ENCODE peak calls at places on chromosomes 4 and X, in eight cellular contexts. One of them, this sample, is unnamed.

GRCh38 chrX:65874765-65875164 is 165.1 kb downstream of the VSIG4 start:
- DNase-seq in HEK293T: no peak
- DNase-seq in NCI-H1417: no peak
- DNase-seq in H9: no peak
- DNase-seq in MM.1S: no peak
- DNase-seq in iris pigment epithelial cell: peak
- DNase-seq in GM13977: no peak
- DNase-seq in lung: no peak
- DNase-seq in this sample: no peak

GRCh38 chr4:145881991-145882390 is 56.6 kb downstream of the ZNF827 start:
- DNase-seq in HEK293T: no peak
- DNase-seq in NCI-H1417: peak
- DNase-seq in H9: no peak
- DNase-seq in MM.1S: peak
- DNase-seq in iris pigment epithelial cell: no peak
- DNase-seq in GM13977: no peak
- DNase-seq in lung: peak
- DNase-seq in this sample: no peak

GRCh38 chr4:105060628-105061027 is 86.0 kb upstream of the TET2 start:
- DNase-seq in HEK293T: no peak
- DNase-seq in NCI-H1417: no peak
- DNase-seq in H9: no peak
- DNase-seq in MM.1S: peak
- DNase-seq in iris pigment epithelial cell: peak
- DNase-seq in GM13977: peak
- DNase-seq in lung: no peak
- DNase-seq in this sample: no peak

GRCh38 chrX:88789825-88790224 is 42.8 kb downstream of the CPXCR1 start:
- DNase-seq in HEK293T: no peak
- DNase-seq in NCI-H1417: no peak
- DNase-seq in H9: no peak
- DNase-seq in MM.1S: no peak
- DNase-seq in iris pigment epithelial cell: no peak
- DNase-seq in GM13977: no peak
- DNase-seq in lung: no peak
- DNase-seq in this sample: no peak

GRCh38 chr4:58761563-58761962 is 1651.4 kb upstream of the IGFBP7 start:
- DNase-seq in HEK293T: no peak
- DNase-seq in NCI-H1417: no peak
- DNase-seq in H9: no peak
- DNase-seq in MM.1S: no peak
- DNase-seq in iris pigment epithelial cell: no peak
- DNase-seq in GM13977: no peak
- DNase-seq in lung: no peak
- DNase-seq in this sample: no peak

GRCh38 chr4:168484626-168485025 is 4.3 kb upstream of the DDX60L start:
- DNase-seq in HEK293T: no peak
- DNase-seq in NCI-H1417: no peak
- DNase-seq in H9: no peak
- DNase-seq in MM.1S: no peak
- DNase-seq in iris pigment epithelial cell: peak
- DNase-seq in GM13977: no peak
- DNase-seq in lung: no peak
- DNase-seq in this sample: peak

GRCh38 chrX:55907968-55908607 is 190.5 kb downstream of the RRAGB start:
- DNase-seq in HEK293T: peak
- DNase-seq in NCI-H1417: no peak
- DNase-seq in H9: peak
- DNase-seq in MM.1S: peak
- DNase-seq in iris pigment epithelial cell: peak
- DNase-seq in GM13977: peak
- DNase-seq in lung: peak
- DNase-seq in this sample: no peak

GRCh38 chr4:17236686-17237085 is 275.2 kb downstream of the QDPR start:
- DNase-seq in HEK293T: no peak
- DNase-seq in NCI-H1417: no peak
- DNase-seq in H9: no peak
- DNase-seq in MM.1S: no peak
- DNase-seq in iris pigment epithelial cell: peak
- DNase-seq in GM13977: no peak
- DNase-seq in lung: no peak
- DNase-seq in this sample: peak

GRCh38 chrX:3442685-3443084 is 96.2 kb upstream of the MXRA5 start:
- DNase-seq in HEK293T: no peak
- DNase-seq in NCI-H1417: no peak
- DNase-seq in H9: no peak
- DNase-seq in MM.1S: no peak
- DNase-seq in iris pigment epithelial cell: no peak
- DNase-seq in GM13977: no peak
- DNase-seq in lung: no peak
- DNase-seq in this sample: no peak

GRCh38 chr4:85825937-85826678 is 351.2 kb downstream of the ARHGAP24 start:
- DNase-seq in HEK293T: peak
- DNase-seq in NCI-H1417: peak
- DNase-seq in H9: peak
- DNase-seq in MM.1S: peak
- DNase-seq in iris pigment epithelial cell: peak
- DNase-seq in GM13977: no peak
- DNase-seq in lung: peak
- DNase-seq in this sample: no peak

GRCh38 chr4:42562016-42562415 is 94.9 kb downstream of the ATP8A1 start:
- DNase-seq in HEK293T: no peak
- DNase-seq in NCI-H1417: no peak
- DNase-seq in H9: no peak
- DNase-seq in MM.1S: no peak
- DNase-seq in iris pigment epithelial cell: no peak
- DNase-seq in GM13977: no peak
- DNase-seq in lung: no peak
- DNase-seq in this sample: no peak

GRCh38 chrX:53456254-53456653 is 22.1 kb upstream of the HSD17B10 start:
- DNase-seq in HEK293T: no peak
- DNase-seq in NCI-H1417: no peak
- DNase-seq in H9: no peak
- DNase-seq in MM.1S: no peak
- DNase-seq in iris pigment epithelial cell: peak
- DNase-seq in GM13977: no peak
- DNase-seq in lung: no peak
- DNase-seq in this sample: peak

GRCh38 chr4:8010618-8011017 is 71.0 kb upstream of the AFAP1 start:
- DNase-seq in HEK293T: peak
- DNase-seq in NCI-H1417: peak
- DNase-seq in H9: no peak
- DNase-seq in MM.1S: no peak
- DNase-seq in iris pigment epithelial cell: peak
- DNase-seq in GM13977: no peak
- DNase-seq in lung: peak
- DNase-seq in this sample: no peak

GRCh38 chrX:1466971-1467561 is 14.4 kb upstream of the ASMTL start:
- DNase-seq in HEK293T: no peak
- DNase-seq in NCI-H1417: no peak
- DNase-seq in H9: peak
- DNase-seq in MM.1S: peak
- DNase-seq in iris pigment epithelial cell: no peak
- DNase-seq in GM13977: peak
- DNase-seq in lung: peak
- DNase-seq in this sample: no peak

GRCh38 chr4:108035691-108036090 is 46.0 kb downstream of the HADH start:
- DNase-seq in HEK293T: no peak
- DNase-seq in NCI-H1417: no peak
- DNase-seq in H9: no peak
- DNase-seq in MM.1S: peak
- DNase-seq in iris pigment epithelial cell: no peak
- DNase-seq in GM13977: no peak
- DNase-seq in lung: no peak
- DNase-seq in this sample: no peak

GRCh38 chrX:119887721-119888425 is 7.8 kb upstream of the AKAP14 start:
- DNase-seq in HEK293T: peak
- DNase-seq in NCI-H1417: peak
- DNase-seq in H9: peak
- DNase-seq in MM.1S: no peak
- DNase-seq in iris pigment epithelial cell: peak
- DNase-seq in GM13977: peak
- DNase-seq in lung: peak
- DNase-seq in this sample: no peak

GRCh38 chr4:114677346-114677979 is 78.9 kb downstream of the UGT8 start:
- DNase-seq in HEK293T: no peak
- DNase-seq in NCI-H1417: no peak
- DNase-seq in H9: no peak
- DNase-seq in MM.1S: no peak
- DNase-seq in iris pigment epithelial cell: no peak
- DNase-seq in GM13977: no peak
- DNase-seq in lung: no peak
- DNase-seq in this sample: no peak

GRCh38 chr4:40909363-40909876 is 159.7 kb downstream of the NSUN7 start:
- DNase-seq in HEK293T: no peak
- DNase-seq in NCI-H1417: peak
- DNase-seq in H9: no peak
- DNase-seq in MM.1S: no peak
- DNase-seq in iris pigment epithelial cell: peak
- DNase-seq in GM13977: no peak
- DNase-seq in lung: no peak
- DNase-seq in this sample: peak

GRCh38 chr4:81981218-81981617 is 392.6 kb downstream of the HNRNPD start:
- DNase-seq in HEK293T: no peak
- DNase-seq in NCI-H1417: no peak
- DNase-seq in H9: no peak
- DNase-seq in MM.1S: no peak
- DNase-seq in iris pigment epithelial cell: no peak
- DNase-seq in GM13977: no peak
- DNase-seq in lung: no peak
- DNase-seq in this sample: no peak

GRCh38 chrX:120311632-120312000 is 355 bp upstream of the TMEM255A start:
- DNase-seq in HEK293T: no peak
- DNase-seq in NCI-H1417: no peak
- DNase-seq in H9: no peak
- DNase-seq in MM.1S: no peak
- DNase-seq in iris pigment epithelial cell: no peak
- DNase-seq in GM13977: no peak
- DNase-seq in lung: no peak
- DNase-seq in this sample: no peak

GRCh38 chr4:148261861-148262260 is 180.4 kb downstream of the NR3C2 start:
- DNase-seq in HEK293T: no peak
- DNase-seq in NCI-H1417: no peak
- DNase-seq in H9: no peak
- DNase-seq in MM.1S: no peak
- DNase-seq in iris pigment epithelial cell: peak
- DNase-seq in GM13977: no peak
- DNase-seq in lung: no peak
- DNase-seq in this sample: no peak

GRCh38 chr4:102869569-102870227 is 906 bp downstream of the CISD2 start:
- DNase-seq in HEK293T: no peak
- DNase-seq in NCI-H1417: no peak
- DNase-seq in H9: no peak
- DNase-seq in MM.1S: no peak
- DNase-seq in iris pigment epithelial cell: no peak
- DNase-seq in GM13977: no peak
- DNase-seq in lung: no peak
- DNase-seq in this sample: no peak

GRCh38 chr4:66575024-66575696 is 904.9 kb upstream of the EPHA5 start:
- DNase-seq in HEK293T: peak
- DNase-seq in NCI-H1417: no peak
- DNase-seq in H9: no peak
- DNase-seq in MM.1S: no peak
- DNase-seq in iris pigment epithelial cell: peak
- DNase-seq in GM13977: no peak
- DNase-seq in lung: no peak
- DNase-seq in this sample: peak

GRCh38 chr4:1170805-1171305 is 1.5 kb downstream of the SPON2 start:
- DNase-seq in HEK293T: no peak
- DNase-seq in NCI-H1417: no peak
- DNase-seq in H9: no peak
- DNase-seq in MM.1S: no peak
- DNase-seq in iris pigment epithelial cell: no peak
- DNase-seq in GM13977: peak
- DNase-seq in lung: no peak
- DNase-seq in this sample: no peak

GRCh38 chr4:184793735-184794355 is 31.9 kb downstream of the ACSL1 start:
- DNase-seq in HEK293T: no peak
- DNase-seq in NCI-H1417: no peak
- DNase-seq in H9: no peak
- DNase-seq in MM.1S: no peak
- DNase-seq in iris pigment epithelial cell: no peak
- DNase-seq in GM13977: no peak
- DNase-seq in lung: no peak
- DNase-seq in this sample: no peak

GRCh38 chr4:7610062-7610670 is 175.4 kb upstream of the PSAPL1 start:
- DNase-seq in HEK293T: no peak
- DNase-seq in NCI-H1417: no peak
- DNase-seq in H9: no peak
- DNase-seq in MM.1S: no peak
- DNase-seq in iris pigment epithelial cell: no peak
- DNase-seq in GM13977: no peak
- DNase-seq in lung: no peak
- DNase-seq in this sample: no peak

GRCh38 chrX:9957743-9958142 is 9.4 kb upstream of the CLDN34 start:
- DNase-seq in HEK293T: no peak
- DNase-seq in NCI-H1417: no peak
- DNase-seq in H9: no peak
- DNase-seq in MM.1S: no peak
- DNase-seq in iris pigment epithelial cell: no peak
- DNase-seq in GM13977: no peak
- DNase-seq in lung: no peak
- DNase-seq in this sample: no peak

GRCh38 chr4:139942284-139942683 is 211.7 kb downstream of the MAML3 start:
- DNase-seq in HEK293T: no peak
- DNase-seq in NCI-H1417: no peak
- DNase-seq in H9: no peak
- DNase-seq in MM.1S: no peak
- DNase-seq in iris pigment epithelial cell: no peak
- DNase-seq in GM13977: no peak
- DNase-seq in lung: no peak
- DNase-seq in this sample: no peak

GRCh38 chr4:19074061-19074460 is 1052.5 kb upstream of the LCORL start:
- DNase-seq in HEK293T: no peak
- DNase-seq in NCI-H1417: peak
- DNase-seq in H9: no peak
- DNase-seq in MM.1S: no peak
- DNase-seq in iris pigment epithelial cell: no peak
- DNase-seq in GM13977: no peak
- DNase-seq in lung: no peak
- DNase-seq in this sample: no peak